ENCODE peak calls at places on chromosome 10, in ten cellular contexts. E is astrocyte, U is fibroblast of lung, B is HepG2, S is A673, K is mammary epithelial cell, W is K562, P is GM23338, M is DND-41, A is endothelial cell of umbilical vein. D is an unnamed sample.

GRCh38 chr10:24951201-24952145 is 933 bp downstream of the PRTFDC1 start:
- DNase-seq in S (peak), U (peak), K (no peak), E (no peak), A (peak), W (peak), P (peak), B (no peak), M (peak), D (peak)

GRCh38 chr10:6114758-6115410 is 26.1 kb downstream of the RBM17 start:
- DNase-seq in E (peak), A (peak), U (peak), P (no peak), B (no peak), S (no peak), W (no peak), M (no peak), K (no peak), D (no peak)

GRCh38 chr10:71603190-71603589 is 116.4 kb downstream of the C10orf105 start:
- DNase-seq in E (no peak), U (no peak), P (no peak), K (no peak), B (no peak), A (no peak), S (no peak), M (no peak), W (no peak), D (peak)

GRCh38 chr10:69576334-69577011 is 3.3 kb upstream of the NEUROG3 start:
- DNase-seq in A (no peak), P (peak), U (no peak), W (no peak), M (no peak), S (no peak), K (peak), E (no peak), B (no peak), D (no peak)

GRCh38 chr10:30114401-30114800 is 55.0 kb upstream of the JCAD start:
- DNase-seq in E (no peak), K (no peak), B (no peak), S (no peak), P (no peak), U (no peak), W (no peak), M (no peak), A (peak), D (no peak)

GRCh38 chr10:65518379-65518778 is 1407.5 kb upstream of the LRRTM3 start:
- DNase-seq in M (no peak), P (no peak), A (peak), W (no peak), U (peak), S (no peak), B (peak), E (peak), K (no peak), D (no peak)

GRCh38 chr10:77603529-77603927 is 34.1 kb downstream of the KCNMA1 start:
- DNase-seq in M (peak), E (no peak), K (no peak), B (no peak), U (no peak), S (no peak), A (peak), P (peak), W (no peak), D (peak)

GRCh38 chr10:24432478-24433416 is 223.8 kb downstream of the KIAA1217 start:
- DNase-seq in M (no peak), A (no peak), P (peak), K (peak), E (peak), W (no peak), S (no peak), B (peak), U (peak), D (peak)

GRCh38 chr10:81828251-81828650 is 46.7 kb upstream of the NRG3 start:
- DNase-seq in P (no peak), K (no peak), M (no peak), E (no peak), A (no peak), B (no peak), S (no peak), W (no peak), U (no peak), D (no peak)

GRCh38 chr10:48444861-48445841 is 138.7 kb downstream of the MAPK8 start:
- DNase-seq in W (no peak), A (no peak), S (peak), B (peak), E (no peak), K (peak), U (no peak), P (peak), M (peak), D (peak)

GRCh38 chr10:72340510-72340895 is 14.2 kb downstream of the DNAJB12 start:
- DNase-seq in M (peak), S (peak), E (no peak), P (peak), B (no peak), A (peak), W (peak), K (no peak), U (no peak), D (no peak)

GRCh38 chr10:13701157-13701919 is 114.6 kb downstream of the PRPF18 start:
- DNase-seq in K (no peak), W (no peak), B (no peak), S (peak), P (no peak), E (no peak), M (no peak), A (no peak), U (no peak), D (no peak)

GRCh38 chr10:126001579-126001978 is 105.2 kb downstream of the FANK1 start:
- DNase-seq in W (no peak), U (peak), M (no peak), A (peak), P (no peak), S (no peak), B (no peak), K (no peak), E (no peak), D (no peak)

GRCh38 chr10:100009793-100010676 is at the start of gene DNMBP:
- DNase-seq in W (peak), B (peak), K (peak), A (peak), M (peak), P (peak), S (peak), E (peak), U (peak), D (peak)

GRCh38 chr10:24552346-24553016 is 171.2 kb downstream of the ARHGAP21 start:
- DNase-seq in W (peak), M (peak), E (no peak), K (peak), P (peak), U (no peak), S (peak), A (no peak), B (peak), D (peak)

GRCh38 chr10:102796407-102797176 is 40.6 kb downstream of the CYP17A1 start:
- DNase-seq in U (peak), P (no peak), E (peak), K (no peak), S (no peak), A (peak), B (no peak), W (no peak), M (no peak), D (no peak)

GRCh38 chr10:12596055-12596576 is 246.8 kb downstream of the CAMK1D start:
- DNase-seq in S (no peak), U (no peak), P (no peak), K (no peak), M (no peak), B (no peak), E (no peak), W (no peak), A (no peak), D (no peak)

GRCh38 chr10:75395171-75395954 is 6.2 kb downstream of the ZNF503 start:
- DNase-seq in U (peak), S (peak), P (peak), M (no peak), B (no peak), W (peak), K (peak), E (no peak), A (peak), D (peak)

GRCh38 chr10:128219295-128219694 is 93.1 kb upstream of the MKI67 start:
- DNase-seq in W (no peak), K (no peak), P (no peak), M (no peak), E (no peak), A (no peak), S (no peak), B (no peak), U (no peak), D (no peak)

GRCh38 chr10:62527019-62527827 is 153.1 kb downstream of the ZNF365 start:
- DNase-seq in A (no peak), B (no peak), S (no peak), K (no peak), M (peak), P (no peak), W (no peak), E (no peak), U (no peak), D (no peak)

GRCh38 chr10:5571826-5572225 is 47.1 kb downstream of the CALML3 start:
- DNase-seq in B (no peak), M (no peak), P (no peak), A (no peak), W (no peak), K (no peak), E (no peak), U (no peak), S (no peak), D (no peak)

GRCh38 chr10:42783181-42783549 is 570 bp downstream of the BMS1 start:
- DNase-seq in B (peak), P (no peak), E (peak), M (peak), U (peak), W (no peak), K (peak), S (peak), A (peak), D (peak)

GRCh38 chr10:110446954-110447608 is 50.6 kb upstream of the DUSP5 start:
- DNase-seq in U (peak), K (peak), A (peak), B (no peak), P (no peak), S (peak), M (no peak), W (no peak), E (peak), D (no peak)

GRCh38 chr10:127619550-127619949 is 70.4 kb downstream of the NPS start:
- DNase-seq in E (no peak), B (no peak), U (no peak), M (no peak), P (no peak), S (no peak), K (no peak), A (no peak), W (no peak), D (no peak)

GRCh38 chr10:70672993-70673928 is 955 bp downstream of the ADAMTS14 start:
- DNase-seq in W (peak), M (no peak), K (peak), E (peak), A (no peak), U (peak), P (peak), B (no peak), S (no peak), D (peak)

GRCh38 chr10:128091636-128092210 is 34.5 kb downstream of the MKI67 start:
- DNase-seq in A (no peak), B (no peak), U (no peak), S (no peak), E (no peak), P (peak), M (no peak), W (no peak), K (no peak), D (no peak)

GRCh38 chr10:33376976-33377657 is 42.6 kb upstream of the NRP1 start:
- DNase-seq in S (peak), B (no peak), A (peak), K (peak), M (no peak), E (peak), P (no peak), U (peak), W (no peak), D (no peak)

GRCh38 chr10:38054361-38054797 is 39.8 kb upstream of the ZNF37A start:
- DNase-seq in K (peak), U (peak), B (no peak), M (no peak), A (no peak), W (no peak), P (no peak), S (no peak), E (peak), D (no peak)

GRCh38 chr10:71844084-71844483 is 7.0 kb downstream of the PSAP start:
- DNase-seq in A (no peak), P (no peak), B (no peak), S (no peak), E (no peak), U (no peak), K (no peak), M (no peak), W (no peak), D (no peak)

GRCh38 chr10:50577681-50578350 is 45.9 kb downstream of the SGMS1 start:
- DNase-seq in P (no peak), W (peak), M (no peak), K (no peak), E (peak), U (peak), B (no peak), S (no peak), A (peak), D (peak)

GRCh38 chr10:3020311-3020710 is 47.0 kb upstream of the PFKP start:
- DNase-seq in W (no peak), E (no peak), S (no peak), B (no peak), M (no peak), U (no peak), A (no peak), P (no peak), K (no peak), D (no peak)

GRCh38 chr10:7478727-7479457 is 68.1 kb upstream of the SFMBT2 start:
- DNase-seq in K (no peak), A (no peak), P (no peak), B (no peak), S (no peak), U (no peak), W (no peak), E (no peak), M (peak), D (no peak)

GRCh38 chr10:78931333-78932083 is 137.3 kb upstream of the ZMIZ1 start:
- DNase-seq in B (no peak), W (no peak), E (peak), A (peak), K (peak), M (no peak), U (peak), S (peak), P (no peak), D (peak)

DNA sequence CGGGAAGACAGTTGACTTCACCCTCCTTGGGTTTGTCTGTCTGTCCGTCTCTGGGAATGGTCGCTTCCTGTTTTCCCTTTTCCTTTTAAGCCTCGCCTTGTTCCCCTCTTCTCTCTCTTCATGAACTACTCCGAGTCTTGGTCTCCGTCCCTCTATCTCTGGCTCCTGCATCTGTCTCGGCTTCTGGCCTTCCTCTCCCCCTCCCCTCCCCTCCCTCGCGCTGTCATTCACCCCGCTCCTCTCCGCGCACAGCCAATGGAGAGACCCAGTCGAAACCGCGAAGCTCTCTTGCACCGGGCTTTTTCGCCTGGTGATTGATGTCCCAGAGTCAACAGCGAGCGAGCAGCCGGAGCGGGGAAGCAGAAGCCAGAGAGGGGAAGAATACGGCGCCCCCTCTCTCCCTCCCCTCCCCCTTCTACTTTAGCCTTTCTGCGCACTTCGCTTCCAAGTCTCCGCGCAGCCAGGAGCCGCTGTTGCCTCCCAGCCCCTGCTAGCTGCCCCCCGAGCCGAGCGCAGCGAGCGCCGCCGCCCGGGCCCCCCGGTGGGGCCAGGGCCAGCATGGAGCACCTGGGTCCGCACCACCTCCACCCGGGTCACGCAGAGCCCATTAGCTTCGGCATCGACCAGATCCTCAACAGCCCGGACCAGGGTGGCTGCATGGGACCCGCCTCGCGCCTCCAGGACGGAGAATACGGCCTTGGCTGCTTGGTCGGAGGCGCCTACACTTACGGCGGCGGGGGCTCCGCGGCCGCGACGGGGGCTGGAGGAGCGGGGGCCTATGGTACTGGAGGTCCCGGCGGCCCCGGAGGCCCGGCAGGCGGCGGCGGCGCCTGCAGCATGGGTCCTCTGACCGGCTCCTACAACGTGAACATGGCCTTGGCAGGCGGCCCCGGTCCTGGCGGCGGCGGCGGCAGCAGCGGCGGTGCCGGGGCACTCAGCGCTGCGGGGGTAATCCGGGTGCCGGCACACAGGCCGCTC is at the start of gene TLX1:
- DNase-seq in E (no peak), M (no peak), W (peak), S (no peak), U (no peak), A (no peak), P (peak), K (no peak), B (no peak), D (no peak)
- TF ChIP-seq EZH2 in E (peak), M (no peak), W (no peak), S (peak), U (peak), A (peak), P (peak), K (no peak), B (no peak), D (no peak)

GRCh38 chr10:106399112-106399511 is 765.4 kb downstream of the SORCS1 start:
- DNase-seq in W (no peak), B (no peak), P (no peak), E (no peak), S (no peak), U (no peak), M (no peak), A (no peak), K (no peak), D (no peak)
- TF ChIP-seq EZH2 in W (no peak), B (no peak), P (no peak), E (no peak), S (no peak), U (no peak), M (no peak), A (no peak), K (no peak), D (no peak)

DNA sequence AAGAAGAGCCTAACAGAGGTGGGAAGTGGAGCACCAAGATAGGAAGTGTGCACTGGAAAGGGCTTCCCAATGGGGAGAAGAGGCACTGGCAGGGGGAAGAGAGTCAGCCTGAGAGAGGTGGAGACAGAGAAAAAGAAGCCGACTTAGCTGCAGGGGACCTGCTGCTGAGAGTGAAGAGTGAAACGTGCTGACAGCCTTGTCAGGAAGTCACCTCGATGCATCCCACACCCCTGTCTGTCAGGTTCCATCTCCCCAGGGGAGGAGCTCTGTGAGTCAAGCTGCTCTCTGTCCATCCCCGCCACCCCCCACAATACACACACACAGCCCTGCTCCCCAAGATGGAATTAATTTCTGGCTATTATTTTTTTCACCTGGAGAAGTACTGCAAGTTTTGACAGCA is 14.0 kb downstream of the KAZALD1 start:
- DNase-seq in M (no peak), S (no peak), B (no peak), U (no peak), E (no peak), K (no peak), P (no peak), A (no peak), W (no peak), D (no peak)
- TF ChIP-seq EZH2 in M (peak), S (no peak), B (no peak), U (peak), E (peak), K (no peak), P (no peak), A (no peak), W (no peak), D (no peak)

DNA sequence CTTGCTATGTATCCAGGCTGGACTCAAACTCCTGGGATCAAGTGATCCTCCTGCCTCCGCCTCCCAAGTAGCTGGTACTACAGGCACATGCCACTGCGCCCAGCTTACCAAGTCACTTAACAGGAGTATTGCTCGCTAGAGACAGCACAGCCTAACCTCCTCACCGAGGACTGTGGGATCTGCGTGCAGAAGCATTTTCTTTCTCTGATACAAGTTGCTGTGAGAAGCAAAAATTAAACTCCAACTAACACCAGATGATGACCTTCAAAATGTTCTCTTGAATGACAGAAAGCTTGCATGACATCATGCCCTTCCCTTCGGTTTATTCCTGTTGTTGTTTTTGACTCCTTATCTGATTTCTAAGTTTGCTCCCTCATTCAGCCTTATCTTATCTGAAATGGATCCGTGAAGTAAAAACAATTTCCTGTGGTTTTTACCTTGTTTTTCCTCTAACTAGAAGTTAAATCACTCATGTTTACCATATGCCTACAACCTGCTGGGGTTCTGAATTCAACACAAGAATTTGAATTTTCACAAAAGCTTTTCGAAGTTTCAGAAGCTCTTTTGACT is 94.4 kb upstream of the KIF5B start:
- DNase-seq in P (no peak), K (no peak), S (no peak), E (peak), A (peak), W (no peak), U (peak), M (no peak), B (no peak), D (no peak)
- TF ChIP-seq EZH2 in P (no peak), K (no peak), S (no peak), E (no peak), A (no peak), W (no peak), U (no peak), M (no peak), B (no peak), D (no peak)

DNA sequence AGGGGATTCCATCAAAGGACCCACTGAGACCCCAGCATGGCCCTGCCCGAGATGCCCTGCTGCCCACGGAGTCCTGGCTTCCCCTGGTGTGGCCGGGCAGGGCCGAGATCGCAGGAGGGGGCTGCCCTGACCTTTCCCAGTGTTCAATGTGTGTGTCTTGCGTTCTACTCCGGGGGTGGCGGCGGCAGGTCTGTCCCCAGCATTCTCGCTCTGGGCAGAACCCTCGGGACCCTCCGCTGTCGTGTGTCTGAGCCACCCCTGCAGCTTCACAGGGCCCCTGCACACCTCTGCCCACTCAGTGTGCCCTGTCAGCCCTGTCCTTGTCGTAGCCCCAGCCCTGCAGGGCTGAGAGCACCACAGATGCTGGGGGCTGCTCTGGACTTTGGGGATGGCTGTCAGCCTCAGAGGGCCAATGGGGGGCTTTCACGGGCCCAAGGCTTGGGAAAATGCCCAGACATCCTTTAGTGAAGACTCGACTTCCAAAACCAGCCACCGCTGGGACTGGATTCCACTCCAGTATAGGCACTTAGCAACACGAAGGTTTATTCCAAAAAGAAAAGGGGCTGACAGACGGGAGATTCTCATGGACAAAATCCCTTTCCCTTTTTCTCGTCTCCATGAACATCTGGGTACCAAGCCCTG is 30.0 kb upstream of the KNDC1 start:
- DNase-seq in K (no peak), U (no peak), P (no peak), A (no peak), W (no peak), B (no peak), E (no peak), S (no peak), M (no peak), D (no peak)
- TF ChIP-seq EZH2 in K (no peak), U (no peak), P (no peak), A (no peak), W (no peak), B (no peak), E (no peak), S (no peak), M (no peak), D (no peak)

D was measured in PC-9.